ENCODE peak calls at places on chromosome 15, in eight cellular contexts. G, W, R, M, O, J, N and A are unnamed samples.

GRCh38 chr15:60681353-60681752 is 202.4 kb upstream of the ICE2 start:
- DNase-seq in G (no peak), W (no peak), R (no peak), M (no peak), O (peak), J (no peak), N (no peak), A (no peak)

GRCh38 chr15:80160570-80161156 is 7.9 kb downstream of the FAH start:
- DNase-seq in G (peak), W (peak), R (peak), M (peak), O (peak), J (no peak), N (peak), A (peak)

GRCh38 chr15:90075420-90076289 is 26.6 kb downstream of the IDH2 start:
- DNase-seq in G (no peak), W (no peak), R (no peak), M (no peak), O (no peak), J (no peak), N (no peak), A (peak)

GRCh38 chr15:89576417-89576773 is 1.1 kb downstream of the TICRR start:
- DNase-seq in G (no peak), W (no peak), R (no peak), M (no peak), O (peak), J (no peak), N (no peak), A (no peak)

GRCh38 chr15:40093224-40093842 is 15.3 kb downstream of the BMF start:
- DNase-seq in G (peak), W (no peak), R (no peak), M (no peak), O (no peak), J (no peak), N (no peak), A (no peak)

GRCh38 chr15:60717008-60717407 is 238.1 kb upstream of the ICE2 start:
- DNase-seq in G (no peak), W (no peak), R (no peak), M (no peak), O (no peak), J (no peak), N (no peak), A (no peak)

GRCh38 chr15:70505411-70505919 is 257.9 kb downstream of the UACA start:
- DNase-seq in G (no peak), W (no peak), R (no peak), M (no peak), O (peak), J (no peak), N (no peak), A (peak)

GRCh38 chr15:70429323-70429722 is 331.6 kb upstream of the TLE3 start:
- DNase-seq in G (no peak), W (no peak), R (no peak), M (no peak), O (no peak), J (no peak), N (no peak), A (no peak)

GRCh38 chr15:39807791-39808190 is 25.1 kb upstream of the FSIP1 start:
- DNase-seq in G (no peak), W (no peak), R (no peak), M (no peak), O (no peak), J (no peak), N (no peak), A (no peak)

GRCh38 chr15:42577514-42578031 is 2.2 kb downstream of the STARD9 start:
- DNase-seq in G (peak), W (no peak), R (no peak), M (peak), O (peak), J (no peak), N (no peak), A (no peak)

GRCh38 chr15:87944051-87944450 is 312.5 kb downstream of the NTRK3 start:
- DNase-seq in G (no peak), W (no peak), R (no peak), M (no peak), O (no peak), J (no peak), N (no peak), A (no peak)

DNA sequence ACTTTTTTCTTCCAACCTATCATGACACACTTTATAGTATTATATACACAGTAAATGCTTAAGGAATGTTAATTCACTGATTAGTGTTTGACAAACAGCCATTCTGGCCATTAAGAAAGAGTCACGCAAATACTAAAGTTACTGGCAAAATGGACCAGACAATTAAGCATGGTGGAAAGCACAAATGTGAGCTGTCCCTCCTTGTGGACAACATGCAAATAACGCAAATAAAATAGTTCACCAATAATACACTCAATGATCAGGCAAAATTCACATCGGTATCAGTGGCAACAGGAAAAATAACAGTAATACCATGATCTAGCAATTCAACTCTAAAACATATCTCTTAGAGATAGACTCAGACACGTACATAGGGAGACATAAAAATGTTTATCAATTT is 71.7 kb downstream of the NEDD4 start:
- DNase-seq in G (no peak), W (no peak), R (no peak), M (no peak), O (no peak), J (no peak), N (no peak), A (no peak)
- TF ChIP-seq CTCF in G (no peak), W (no peak), R (no peak), M (no peak), O (no peak), J (no peak), N (no peak), A (no peak)

DNA sequence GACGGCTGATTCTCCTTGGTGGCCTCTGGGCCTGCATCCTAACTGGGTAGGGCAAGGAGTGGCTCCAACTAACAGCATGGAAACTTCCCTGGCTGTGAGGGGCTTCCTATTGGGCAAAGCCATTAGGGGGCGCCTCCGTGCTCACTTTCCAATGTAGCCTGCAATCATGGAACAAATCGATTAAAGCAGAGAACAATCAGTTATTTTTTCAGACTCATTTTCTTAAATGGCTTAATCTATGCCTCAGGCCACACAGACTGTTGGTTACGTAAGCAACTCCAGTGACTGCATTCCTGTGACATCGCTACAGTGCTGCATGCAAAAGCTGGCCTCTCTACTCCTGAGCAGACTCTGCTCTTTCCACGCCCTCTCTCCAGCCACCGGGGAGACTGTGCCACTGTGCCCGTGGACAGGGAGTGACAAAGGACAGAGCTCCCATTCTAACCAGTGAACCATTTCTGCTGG is 278.9 kb downstream of the KLF13 start:
- DNase-seq in G (no peak), W (no peak), R (peak), M (no peak), O (peak), J (no peak), N (no peak), A (peak)
- TF ChIP-seq CTCF in G (peak), W (peak), R (no peak), M (no peak), O (peak), J (no peak), N (no peak), A (no peak)

GRCh38 chr15:76057332-76058000 is 2.3 kb upstream of the TMEM266 start:
- DNase-seq in G (peak), W (peak), R (peak), M (peak), O (peak), J (no peak), N (no peak), A (peak)

GRCh38 chr15:76060098-76060989 is 559 bp downstream of the TMEM266 start:
- DNase-seq in G (no peak), W (no peak), R (no peak), M (peak), O (no peak), J (no peak), N (no peak), A (peak)

GRCh38 chr15:76058714-76059319 is 968 bp upstream of the TMEM266 start:
- DNase-seq in G (no peak), W (no peak), R (peak), M (peak), O (peak), J (no peak), N (no peak), A (peak)

GRCh38 chr15:76061700-76062099 is 1.9 kb downstream of the TMEM266 start:
- DNase-seq in G (no peak), W (no peak), R (no peak), M (no peak), O (no peak), J (no peak), N (no peak), A (no peak)

DNA sequence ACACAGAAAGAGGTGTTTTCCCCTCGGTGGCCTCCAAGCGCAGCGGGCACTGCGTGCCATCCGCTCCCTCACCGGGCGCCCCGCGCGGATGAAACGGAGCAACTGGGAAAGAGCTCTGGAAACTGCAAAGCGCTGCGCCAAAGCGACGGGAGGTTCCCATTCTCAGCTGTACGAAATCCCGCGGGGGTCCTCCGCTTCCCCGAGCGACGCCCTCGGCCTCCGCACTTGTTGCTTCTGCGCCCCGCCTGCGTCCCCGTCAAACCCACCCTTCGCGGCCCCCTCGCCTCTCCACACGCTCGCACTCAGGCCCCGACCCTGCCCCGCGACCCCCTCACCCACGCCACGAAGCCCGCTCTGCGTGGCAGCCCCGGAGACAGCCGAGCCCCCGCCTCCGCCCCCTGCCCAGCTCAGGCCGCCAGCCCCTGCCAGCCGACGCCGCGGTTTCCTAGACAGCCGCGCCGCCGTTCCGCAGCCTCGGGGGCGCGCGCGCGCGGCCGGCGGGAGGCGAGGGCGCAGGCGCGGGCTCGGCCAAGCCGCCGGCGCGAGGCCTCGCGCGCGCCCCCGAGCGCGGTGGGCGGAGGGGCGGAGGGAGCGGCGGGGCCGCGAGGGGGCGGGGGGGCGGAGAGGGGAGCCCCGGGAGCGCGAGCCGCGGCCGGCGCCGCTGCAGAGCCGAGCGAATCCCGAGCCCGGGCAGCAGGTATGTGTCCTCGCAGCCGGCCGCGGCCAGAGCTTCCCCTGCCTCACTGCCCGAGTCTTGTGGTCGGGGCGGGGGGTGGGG is at the start of gene TMEM266:
- DNase-seq in G (no peak), W (no peak), R (peak), M (peak), O (no peak), J (peak), N (peak), A (peak)
- TF ChIP-seq CTCF in G (no peak), W (no peak), R (no peak), M (peak), O (no peak), J (no peak), N (no peak), A (no peak)

GRCh38 chr15:93485438-93485837 is 396.4 kb upstream of the RGMA start:
- DNase-seq in G (no peak), W (no peak), R (no peak), M (no peak), O (no peak), J (no peak), N (no peak), A (no peak)

GRCh38 chr15:93483923-93484322 is 394.9 kb upstream of the RGMA start:
- DNase-seq in G (no peak), W (no peak), R (no peak), M (no peak), O (no peak), J (no peak), N (no peak), A (no peak)

GRCh38 chr15:93488157-93488803 is 399.3 kb upstream of the RGMA start:
- DNase-seq in G (no peak), W (no peak), R (peak), M (no peak), O (no peak), J (no peak), N (no peak), A (no peak)

GRCh38 chr15:93486407-93487117 is 397.6 kb upstream of the RGMA start:
- DNase-seq in G (no peak), W (no peak), R (no peak), M (no peak), O (no peak), J (no peak), N (peak), A (no peak)

GRCh38 chr15:93485922-93486327 is 396.9 kb upstream of the RGMA start:
- DNase-seq in G (no peak), W (no peak), R (no peak), M (no peak), O (no peak), J (no peak), N (peak), A (no peak)
- TF ChIP-seq CTCF in G (no peak), W (no peak), R (no peak), M (no peak), O (no peak), J (no peak), N (no peak), A (no peak)

DNA sequence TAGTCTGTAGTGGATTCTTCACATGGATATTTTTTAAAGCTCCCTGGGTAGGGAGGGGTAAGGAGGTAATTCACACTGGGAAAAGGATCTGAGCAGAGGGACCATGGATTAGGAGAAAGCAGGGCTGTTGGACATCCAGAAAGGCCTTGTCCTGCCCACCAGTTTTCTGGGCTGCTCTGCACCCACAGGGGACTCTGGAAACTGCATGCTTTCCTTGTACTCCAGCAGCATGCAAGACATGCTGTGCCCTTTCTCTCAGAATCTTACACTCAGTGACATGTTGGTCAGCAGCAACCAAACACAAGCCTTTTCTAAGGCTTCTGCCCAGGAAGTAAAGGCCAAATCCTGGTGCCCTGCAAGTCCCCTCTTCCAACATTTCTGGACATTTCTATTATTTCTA is 2.5 kb upstream of the FBN1 start:
- DNase-seq in G (no peak), W (no peak), R (peak), M (peak), O (peak), J (no peak), N (no peak), A (no peak)
- TF ChIP-seq CTCF in G (no peak), W (peak), R (peak), M (no peak), O (peak), J (no peak), N (no peak), A (no peak)

GRCh38 chr15:65132841-65133549 is 613 bp downstream of the PDCD7 start:
- DNase-seq in G (peak), W (no peak), R (peak), M (peak), O (peak), J (peak), N (peak), A (peak)
- TF ChIP-seq CTCF in G (no peak), W (no peak), R (no peak), M (no peak), O (no peak), J (no peak), N (no peak), A (no peak)

GRCh38 chr15:78837543-78837942 is 26.3 kb upstream of the ADAMTS7 start:
- DNase-seq in G (no peak), W (no peak), R (no peak), M (no peak), O (no peak), J (no peak), N (no peak), A (no peak)
- TF ChIP-seq CTCF in G (peak), W (no peak), R (no peak), M (no peak), O (no peak), J (no peak), N (no peak), A (no peak)

DNA sequence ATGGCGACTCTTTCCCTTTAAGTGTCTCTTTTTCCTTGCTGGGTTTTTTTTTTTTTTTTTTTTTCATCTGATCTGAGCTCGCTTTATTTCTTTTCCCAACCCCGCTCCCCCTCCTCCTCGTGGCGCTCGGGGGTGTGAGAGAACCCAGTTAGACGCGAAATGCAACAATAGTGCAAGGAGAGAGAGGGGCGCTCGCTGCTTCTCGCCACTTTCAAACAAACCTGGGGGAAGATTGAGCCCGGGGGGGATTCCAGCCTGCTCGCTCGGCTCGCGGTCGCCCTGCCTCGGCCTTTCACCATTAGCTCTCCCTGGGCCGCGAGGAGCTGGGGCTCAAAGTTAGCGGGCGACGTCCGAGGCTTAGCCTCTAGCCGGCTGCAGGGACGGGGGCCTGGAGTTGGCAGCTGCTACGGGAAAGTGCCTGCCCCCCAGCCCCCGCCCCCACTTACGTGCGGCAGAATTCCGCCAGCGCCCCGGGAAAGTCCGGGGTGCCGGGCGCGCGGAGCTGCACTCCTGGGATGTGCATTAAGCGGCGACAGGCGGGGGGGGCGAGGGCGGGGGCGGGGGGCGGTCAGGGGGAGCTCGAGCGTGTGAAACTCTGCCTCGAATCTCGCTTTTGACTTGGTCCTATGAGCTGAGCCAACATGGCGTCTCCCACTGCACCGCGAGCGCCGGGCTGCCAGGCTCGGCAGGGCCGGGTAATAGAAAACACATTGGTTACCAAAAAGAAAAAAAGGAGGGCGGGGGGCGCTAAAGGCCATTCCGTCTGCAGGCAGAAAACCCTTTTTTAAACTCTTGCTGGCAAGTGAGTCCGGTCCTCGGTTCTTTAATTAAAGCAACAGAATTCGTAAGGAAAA is 10.3 kb downstream of the NR2F2 start:
- DNase-seq in G (no peak), W (no peak), R (peak), M (no peak), O (peak), J (no peak), N (no peak), A (no peak)
- TF ChIP-seq CTCF in G (no peak), W (no peak), R (no peak), M (no peak), O (no peak), J (no peak), N (no peak), A (no peak)

DNA sequence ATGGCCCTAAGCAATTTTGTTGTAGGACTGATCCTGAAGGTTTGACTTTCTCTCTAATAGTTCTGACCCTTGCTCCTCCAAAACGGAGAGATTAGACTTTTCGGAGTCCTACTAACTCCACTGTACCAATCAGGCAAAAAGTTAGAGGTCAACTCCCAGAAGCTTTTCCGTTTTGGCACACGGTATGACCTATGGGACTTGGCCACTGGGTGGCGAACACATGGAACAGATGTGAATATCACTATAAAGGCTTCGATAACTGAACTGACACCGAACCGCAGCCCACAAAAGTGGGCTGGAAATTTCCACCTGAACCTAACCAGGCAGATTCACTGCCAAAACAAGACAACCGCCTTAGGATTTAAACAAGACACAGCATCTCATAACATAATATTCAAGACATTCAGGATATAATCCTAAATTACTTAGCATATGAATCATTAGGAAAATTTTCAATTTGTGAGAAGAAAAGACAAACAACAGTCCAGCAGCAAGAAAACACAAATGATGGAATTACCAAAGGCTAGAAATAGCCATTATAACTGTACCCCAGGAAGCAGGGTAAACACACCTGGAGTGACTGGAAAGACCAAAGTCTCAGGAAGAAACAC is 12.2 kb upstream of the TM2D3 start:
- DNase-seq in G (peak), W (no peak), R (peak), M (no peak), O (no peak), J (no peak), N (no peak), A (peak)
- TF ChIP-seq CTCF in G (peak), W (peak), R (peak), M (no peak), O (peak), J (no peak), N (no peak), A (no peak)